ENCODE peak calls at places on chromosomes 3 and 15, in ten cellular contexts. Q, O, V, E, X, R, T, N, B and L are unnamed samples.

GRCh38 chr3:181709537-181710279 is 2.0 kb upstream of the SOX2 start:
- DNase-seq in Q (peak), O (peak), V (peak), E (no peak), X (peak), R (peak), T (peak), N (no peak), B (peak), L (peak)

GRCh38 chr3:145898487-145898886 is 262.5 kb downstream of the PLOD2 start:
- DNase-seq in Q (peak), O (no peak), V (no peak), E (no peak), X (no peak), R (no peak), T (peak), N (no peak), B (no peak), L (no peak)

GRCh38 chr3:174936590-174936989 is 77.5 kb downstream of the NAALADL2 start:
- DNase-seq in Q (no peak), O (no peak), V (no peak), E (no peak), X (no peak), R (no peak), T (no peak), N (no peak), B (no peak), L (no peak)

GRCh38 chr3:15726043-15726442 is 71.7 kb downstream of the ANKRD28 start:
- DNase-seq in Q (peak), O (no peak), V (no peak), E (no peak), X (no peak), R (no peak), T (no peak), N (no peak), B (no peak), L (peak)

GRCh38 chr3:150970665-150971327 is 1.7 kb downstream of the CLRN1 start:
- DNase-seq in Q (peak), O (no peak), V (no peak), E (no peak), X (no peak), R (no peak), T (peak), N (no peak), B (no peak), L (no peak)

GRCh38 chr3:185401319-185401955 is 38.5 kb downstream of the MAP3K13 start:
- DNase-seq in Q (peak), O (no peak), V (no peak), E (no peak), X (no peak), R (no peak), T (peak), N (no peak), B (peak), L (no peak)

GRCh38 chr3:185250247-185250646 is 3.6 kb downstream of the EHHADH start:
- DNase-seq in Q (no peak), O (no peak), V (no peak), E (no peak), X (no peak), R (no peak), T (peak), N (no peak), B (no peak), L (no peak)

GRCh38 chr3:13106308-13106970 is 33.2 kb upstream of the IQSEC1 start:
- DNase-seq in Q (no peak), O (peak), V (no peak), E (no peak), X (no peak), R (no peak), T (no peak), N (no peak), B (no peak), L (no peak)

GRCh38 chr15:98650871-98651481 is 2.6 kb downstream of the IGF1R start:
- DNase-seq in Q (peak), O (no peak), V (peak), E (no peak), X (no peak), R (no peak), T (peak), N (peak), B (no peak), L (no peak)

GRCh38 chr15:56040081-56041035 is 46.9 kb upstream of the NEDD4 start:
- DNase-seq in Q (peak), O (peak), V (peak), E (peak), X (no peak), R (no peak), T (peak), N (no peak), B (peak), L (no peak)

GRCh38 chr3:156217674-156218352 is 97.4 kb downstream of the KCNAB1 start:
- DNase-seq in Q (peak), O (no peak), V (no peak), E (no peak), X (no peak), R (no peak), T (no peak), N (no peak), B (no peak), L (no peak)

GRCh38 chr3:100761211-100761921 is 52.1 kb downstream of the TFG start:
- DNase-seq in Q (no peak), O (peak), V (peak), E (no peak), X (no peak), R (peak), T (no peak), N (no peak), B (no peak), L (peak)

GRCh38 chr3:175005193-175005592 is 146.1 kb downstream of the NAALADL2 start:
- DNase-seq in Q (no peak), O (no peak), V (no peak), E (no peak), X (no peak), R (no peak), T (no peak), N (no peak), B (no peak), L (no peak)

GRCh38 chr3:195896361-195897080 is 11.8 kb downstream of the TNK2 start:
- DNase-seq in Q (peak), O (no peak), V (peak), E (peak), X (peak), R (no peak), T (peak), N (no peak), B (peak), L (no peak)

GRCh38 chr3:134299185-134299887 is 48.7 kb upstream of the RYK start:
- DNase-seq in Q (peak), O (no peak), V (no peak), E (no peak), X (no peak), R (no peak), T (peak), N (no peak), B (no peak), L (no peak)

GRCh38 chr3:187967982-187968381 is 186.0 kb upstream of the LPP start:
- DNase-seq in Q (peak), O (no peak), V (no peak), E (no peak), X (no peak), R (no peak), T (no peak), N (no peak), B (no peak), L (no peak)

DNA sequence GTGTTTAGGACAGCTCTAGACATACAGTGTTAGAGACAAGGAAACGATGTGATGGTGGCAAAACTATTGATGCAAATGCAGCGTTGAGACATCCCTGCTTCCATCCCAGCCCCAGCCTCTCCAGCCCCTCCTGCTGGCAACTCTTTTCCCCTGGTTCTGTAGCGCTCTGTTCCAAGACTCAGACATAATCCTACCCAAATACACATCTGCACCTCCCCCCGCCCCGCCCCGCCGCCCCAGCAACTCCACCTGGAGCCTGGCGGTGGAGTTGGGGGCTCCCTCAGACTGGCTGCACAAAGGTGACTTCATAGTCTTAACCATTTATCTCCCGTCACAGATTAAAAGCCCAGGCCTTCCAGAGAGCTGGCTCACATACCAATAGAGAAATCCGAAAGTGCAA is 7.2 kb upstream of the SEC22A start:
- DNase-seq in Q (peak), O (peak), V (no peak), E (no peak), X (no peak), R (no peak), T (peak), N (no peak), B (peak), L (no peak)
- TF ChIP-seq CTCF in Q (peak), O (peak), V (no peak), E (no peak), X (peak), R (no peak), T (peak), N (no peak), B (peak), L (no peak)

GRCh38 chr3:22495826-22496225 is 707.3 kb upstream of the UBE2E2 start:
- DNase-seq in Q (no peak), O (no peak), V (no peak), E (no peak), X (no peak), R (no peak), T (no peak), N (no peak), B (no peak), L (no peak)
- TF ChIP-seq CTCF in Q (no peak), O (no peak), V (no peak), E (no peak), X (no peak), R (no peak), T (no peak), N (no peak), B (no peak), L (no peak)

GRCh38 chr15:31130576-31131237 is 29.2 kb upstream of the TRPM1 start:
- DNase-seq in Q (no peak), O (no peak), V (no peak), E (no peak), X (no peak), R (no peak), T (no peak), N (no peak), B (no peak), L (no peak)
- TF ChIP-seq CTCF in Q (no peak), O (no peak), V (no peak), E (no peak), X (no peak), R (no peak), T (no peak), N (no peak), B (no peak), L (no peak)

GRCh38 chr15:23857028-23857641 is 170.0 kb upstream of the NDN start:
- DNase-seq in Q (peak), O (peak), V (peak), E (no peak), X (no peak), R (peak), T (peak), N (no peak), B (peak), L (no peak)
- TF ChIP-seq CTCF in Q (peak), O (peak), V (no peak), E (no peak), X (peak), R (peak), T (peak), N (no peak), B (peak), L (no peak)

GRCh38 chr15:29840054-29840453 is 17.8 kb upstream of the TJP1 start:
- DNase-seq in Q (no peak), O (no peak), V (no peak), E (no peak), X (no peak), R (no peak), T (no peak), N (no peak), B (no peak), L (no peak)
- TF ChIP-seq CTCF in Q (no peak), O (no peak), V (no peak), E (no peak), X (no peak), R (no peak), T (no peak), N (no peak), B (no peak), L (no peak)